ENCODE peak calls at places on chromosomes 13 and 19, in nine cellular contexts. N is GM23338, W is psoas muscle, O is colonic mucosa, Y is heart left ventricle, I is uterus, M is endodermal cell, G is H1, P is small intestine. V is an unnamed sample.

GRCh38 chr19:49421039-49421877 is 2.0 kb downstream of the PTH2 start:
- DNase-seq in N (peak; percentile 99), W (peak; percentile 62), O (peak; percentile 56), Y (peak; percentile 83), I (no peak), M (peak; percentile 99), G (peak; percentile 99), P (peak; percentile 27), V (peak; percentile 87)

GRCh38 chr13:52846567-52847321 is 1.7 kb downstream of the PCDH8 start:
- DNase-seq in N (peak; percentile 91), W (peak; percentile 50), O (peak; percentile 63), Y (peak; percentile 79), I (no peak), M (peak; percentile 96), G (peak; percentile 96), P (peak; percentile 21), V (peak; percentile 51)

GRCh38 chr19:3465552-3465951 is 14.8 kb downstream of the SMIM24 start:
- DNase-seq in N (peak; percentile 52), W (no peak), O (no peak), Y (no peak), I (no peak), M (peak; percentile 50), G (no peak), P (no peak), V (no peak)

GRCh38 chr19:41912899-41913475 is 15.3 kb downstream of the ERFL start:
- DNase-seq in N (peak; percentile 76), W (no peak), O (no peak), Y (no peak), I (no peak), M (peak; percentile 78), G (no peak), P (no peak), V (no peak)

GRCh38 chr19:47694466-47695273 is 18.6 kb upstream of the EHD2 start:
- DNase-seq in N (no peak), W (no peak), O (no peak), Y (no peak), I (no peak), M (no peak), G (no peak), P (no peak), V (no peak)

GRCh38 chr19:19410553-19411550 is 5.4 kb downstream of the GATAD2A start:
- DNase-seq in N (no peak), W (no peak), O (no peak), Y (no peak), I (no peak), M (no peak), G (no peak), P (no peak), V (no peak)

GRCh38 chr19:54464624-54465266 is 1.2 kb upstream of the LENG9 start:
- DNase-seq in N (peak; percentile 98), W (peak; percentile 92), O (peak; percentile 95), Y (peak; percentile 96), I (peak; percentile 75), M (peak; percentile 97), G (peak; percentile 91), P (peak; percentile 95), V (peak; percentile 95)

GRCh38 chr13:90532861-90533260 is 814.6 kb upstream of the MIR17HG start:
- DNase-seq in N (no peak), W (no peak), O (no peak), Y (no peak), I (no peak), M (no peak), G (no peak), P (no peak), V (no peak)

GRCh38 chr19:55216461-55217198 is 7.3 kb upstream of the PTPRH start:
- DNase-seq in N (peak; percentile 98), W (peak; percentile 79), O (peak; percentile 90), Y (peak; percentile 89), I (peak; percentile 47), M (peak; percentile 97), G (peak; percentile 96), P (peak; percentile 98), V (peak; percentile 92)

GRCh38 chr13:112073245-112074138 is 6.5 kb downstream of the SOX1 start:
- DNase-seq in N (peak; percentile 89), W (no peak), O (no peak), Y (no peak), I (no peak), M (peak; percentile 88), G (peak; percentile 82), P (no peak), V (peak; percentile 24)

GRCh38 chr19:37172368-37173366 is at the start of gene ZNF585A:
- DNase-seq in N (peak; percentile 99), W (peak; percentile 91), O (peak; percentile 92), Y (peak; percentile 93), I (peak; percentile 92), M (peak; percentile 97), G (peak; percentile 58), P (peak; percentile 98), V (peak; percentile 96)

GRCh38 chr19:5903054-5903501 is 512 bp downstream of the NDUFA11 start:
- DNase-seq in N (peak; percentile 46), W (no peak), O (no peak), Y (no peak), I (no peak), M (no peak), G (no peak), P (no peak), V (peak; percentile 65)

GRCh38 chr19:35752746-35753350 is 4.0 kb downstream of the HSPB6 start:
- DNase-seq in N (no peak), W (no peak), O (no peak), Y (no peak), I (no peak), M (no peak), G (no peak), P (no peak), V (no peak)

GRCh38 chr19:35755160-35755549 is 1.7 kb downstream of the HSPB6 start:
- DNase-seq in N (peak; percentile 21), W (no peak), O (no peak), Y (no peak), I (no peak), M (no peak), G (no peak), P (no peak), V (no peak)

GRCh38 chr19:35755550-35756371 is 1.1 kb downstream of the HSPB6 start:
- DNase-seq in N (peak; percentile 23), W (peak; percentile 94), O (peak; percentile 73), Y (peak; percentile 92), I (peak; percentile 90), M (peak; percentile 60), G (no peak), P (peak; percentile 47), V (no peak)

GRCh38 chr19:35753634-35754364 is 3.0 kb downstream of the HSPB6 start:
- DNase-seq in N (no peak), W (no peak), O (no peak), Y (no peak), I (no peak), M (no peak), G (no peak), P (no peak), V (no peak)

GRCh38 chr19:35754365-35755139 is 2.3 kb downstream of the HSPB6 start:
- DNase-seq in N (no peak), W (no peak), O (no peak), Y (no peak), I (no peak), M (no peak), G (no peak), P (no peak), V (no peak)
- H3K27ac ChIP-seq in N (no peak overlapping the region), W (peak overlapping the region; percentile 94), O (no peak overlapping the region), Y (peak overlapping the region; percentile 94), I (peak overlapping the region; percentile 98), M (no peak overlapping the region), G (no peak overlapping the region), P (no peak overlapping the region), V (no peak overlapping the region)

DNA sequence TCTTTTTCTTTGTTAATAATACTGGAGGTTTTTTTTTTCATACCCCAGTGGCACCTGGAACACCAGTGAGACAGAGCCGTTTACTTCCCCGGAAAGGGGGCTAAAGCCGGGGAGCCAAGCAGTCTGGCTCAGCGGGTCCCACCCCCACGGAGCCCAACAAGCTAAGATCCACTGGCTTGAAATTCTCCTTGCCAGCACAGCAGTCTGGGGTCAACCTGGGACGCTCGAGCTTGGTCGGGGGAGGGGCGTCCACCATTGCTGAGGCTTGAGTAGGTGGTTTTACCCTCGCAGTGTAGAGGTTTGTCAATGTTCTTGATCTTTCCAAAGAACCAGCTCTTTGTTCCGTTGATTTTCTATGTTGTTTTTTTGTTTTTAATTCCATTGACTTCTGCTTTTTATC is 94.6 kb upstream of the DIAPH3 start:
- DNase-seq in N (peak; percentile 58), W (no peak), O (no peak), Y (no peak), I (no peak), M (peak; percentile 66), G (peak; percentile 61), P (no peak), V (no peak)
- H3K4me3 ChIP-seq in N (no peak overlapping the region), W (no peak overlapping the region), O (no peak overlapping the region), Y (no peak overlapping the region), I (no peak overlapping the region), M (no peak overlapping the region), G (no peak overlapping the region), P (no peak overlapping the region), V (no peak overlapping the region)

GRCh38 chr19:18167011-18167410 is 6.6 kb upstream of the IFI30 start:
- DNase-seq in N (no peak), W (no peak), O (no peak), Y (no peak), I (no peak), M (no peak), G (no peak), P (no peak), V (no peak)
- H3K36me3 ChIP-seq in N (peaks cover 4% of the 10 kb centered on the region), W (peaks cover 77% of the 10 kb centered on the region), O (no peaks in the 10 kb centered on the region), Y (peaks cover 75% of the 10 kb centered on the region), I (no peaks in the 10 kb centered on the region), M (peaks cover 43% of the 10 kb centered on the region), G (peaks cover 27% of the 10 kb centered on the region), P (peaks cover 12% of the 10 kb centered on the region), V (peaks cover 17% of the 10 kb centered on the region)

GRCh38 chr19:46014534-46014933 is 8.3 kb downstream of the PGLYRP1 start:
- DNase-seq in N (no peak), W (no peak), O (no peak), Y (peak; percentile 28), I (no peak), M (no peak), G (no peak), P (no peak), V (no peak)

GRCh38 chr19:46017095-46017429 is 5.8 kb downstream of the PGLYRP1 start:
- DNase-seq in N (no peak), W (no peak), O (no peak), Y (peak; percentile 21), I (no peak), M (no peak), G (no peak), P (no peak), V (no peak)

GRCh38 chr19:46015080-46015960 is 7.5 kb downstream of the PGLYRP1 start:
- DNase-seq in N (peak; percentile 96), W (peak; percentile 54), O (peak; percentile 90), Y (peak; percentile 84), I (peak; percentile 55), M (peak; percentile 97), G (peak; percentile 93), P (peak; percentile 80), V (peak; percentile 77)

GRCh38 chr19:46016426-46017094 is 6.3 kb downstream of the PGLYRP1 start:
- DNase-seq in N (peak; percentile 94), W (peak; percentile 80), O (peak; percentile 85), Y (peak; percentile 89), I (peak; percentile 71), M (peak; percentile 96), G (peak; percentile 86), P (peak; percentile 80), V (peak; percentile 83)

DNA sequence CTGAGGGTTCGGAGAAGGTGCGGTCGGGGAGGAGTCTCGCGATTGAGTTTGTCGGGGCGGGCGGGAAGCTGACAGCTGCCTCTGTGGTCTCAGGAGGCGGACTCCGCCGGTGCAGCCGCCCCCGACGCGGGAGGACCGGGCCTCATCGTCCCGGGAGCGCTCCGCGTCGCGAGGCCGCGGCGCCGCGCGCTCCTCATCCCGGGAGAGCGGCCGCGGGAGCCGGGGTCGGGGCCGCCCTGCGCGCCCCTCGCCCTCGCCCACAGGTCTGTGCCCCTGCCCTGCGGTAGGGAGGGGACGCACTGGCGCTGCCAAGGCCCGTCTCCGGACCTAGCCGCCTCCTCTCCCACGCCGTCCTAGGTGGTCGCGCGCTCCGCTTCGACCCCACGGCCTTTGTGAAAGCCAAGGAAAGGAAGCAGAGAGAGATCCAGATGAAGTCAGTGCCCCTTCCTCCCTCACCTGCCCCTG is 6.9 kb downstream of the PGLYRP1 start:
- DNase-seq in N (peak; percentile 56), W (no peak), O (no peak), Y (peak; percentile 62), I (no peak), M (peak; percentile 70), G (peak; percentile 64), P (no peak), V (no peak)
- H3K27ac ChIP-seq in N (no peak overlapping the region), W (no peak overlapping the region), O (no peak overlapping the region), Y (no peak overlapping the region), I (no peak overlapping the region), M (no peak overlapping the region), G (no peak overlapping the region), P (no peak overlapping the region), V (no peak overlapping the region)

V was measured in cardiac muscle cell.